ENCODE peak calls at places on chromosome X, in nine cellular contexts. R is CD4-positive, alpha-beta T cell; Q is dorsolateral prefrontal cortex; M is breast epithelium; C is brain microvascular endothelial cell; B is lung; I is upper lobe of left lung; G is mammary epithelial cell; T is hepatocyte. L is an unnamed sample.

GRCh38 chrX:130531066-130531465 is 129.3 kb downstream of the RBMX2 start:
- DNase-seq in R (no peak), Q (no peak), M (no peak), C (no peak), B (no peak), I (no peak), G (no peak), T (no peak), L (no peak)

GRCh38 chrX:15564981-15565579 is 35.7 kb downstream of the ACE2 start:
- DNase-seq in R (peak; percentile 0), Q (peak; percentile 49), M (peak; percentile 66), C (peak; percentile 48), B (peak; percentile 66), I (no peak), G (peak; percentile 80), T (peak; percentile 85), L (peak; percentile 34)

GRCh38 chrX:3638280-3638873 is 75.1 kb downstream of the PRKX start:
- DNase-seq in R (peak; percentile 16), Q (peak; percentile 48), M (no peak), C (peak; percentile 37), B (no peak), I (no peak), G (peak; percentile 20), T (peak; percentile 73), L (peak; percentile 20)

GRCh38 chrX:95076449-95076848 is 1402.4 kb downstream of the FAM133A start:
- DNase-seq in R (no peak), Q (no peak), M (no peak), C (peak; percentile 1), B (no peak), I (no peak), G (peak; percentile 27), T (peak; percentile 43), L (no peak)

GRCh38 chrX:130136497-130136896 is 26.2 kb upstream of the ELF4 start:
- DNase-seq in R (no peak), Q (no peak), M (no peak), C (no peak), B (no peak), I (no peak), G (no peak), T (no peak), L (no peak)

GRCh38 chrX:12657433-12657832 is 133.8 kb upstream of the PRPS2 start:
- DNase-seq in R (no peak), Q (no peak), M (no peak), C (no peak), B (no peak), I (no peak), G (no peak), T (no peak), L (no peak)

GRCh38 chrX:136586386-136586785 is 54.4 kb downstream of the VGLL1 start:
- DNase-seq in R (peak; percentile 43), Q (no peak), M (peak; percentile 50), C (no peak), B (no peak), I (no peak), G (peak; percentile 53), T (no peak), L (no peak)

GRCh38 chrX:21398424-21398823 is 24.2 kb downstream of the CNKSR2 start:
- DNase-seq in R (no peak), Q (no peak), M (no peak), C (no peak), B (no peak), I (no peak), G (no peak), T (no peak), L (no peak)

GRCh38 chrX:40207626-40208025 is 109.9 kb upstream of the BCOR start:
- DNase-seq in R (no peak), Q (no peak), M (no peak), C (peak; percentile 4), B (no peak), I (no peak), G (peak; percentile 25), T (no peak), L (no peak)

GRCh38 chrX:37813570-37813969 is 33.7 kb downstream of the CYBB start:
- DNase-seq in R (no peak), Q (no peak), M (no peak), C (no peak), B (no peak), I (no peak), G (no peak), T (no peak), L (no peak)

GRCh38 chrX:87160435-87161010 is 357.1 kb upstream of the KLHL4 start:
- DNase-seq in R (no peak), Q (no peak), M (no peak), C (no peak), B (no peak), I (no peak), G (no peak), T (no peak), L (no peak)

GRCh38 chrX:7730071-7730470 is 112.9 kb upstream of the VCX start:
- DNase-seq in R (no peak), Q (no peak), M (no peak), C (no peak), B (no peak), I (no peak), G (no peak), T (no peak), L (no peak)

GRCh38 chrX:104618106-104618895 is 52.3 kb downstream of the IL1RAPL2 start:
- DNase-seq in R (no peak), Q (no peak), M (no peak), C (no peak), B (no peak), I (no peak), G (peak; percentile 84), T (no peak), L (peak; percentile 9)

GRCh38 chrX:70172964-70173363 is 4.3 kb upstream of the DGAT2L6 start:
- DNase-seq in R (no peak), Q (no peak), M (no peak), C (no peak), B (no peak), I (no peak), G (no peak), T (no peak), L (no peak)

GRCh38 chrX:18428006-18428405 is 2.6 kb downstream of the CDKL5 start:
- DNase-seq in R (no peak), Q (no peak), M (no peak), C (no peak), B (no peak), I (no peak), G (peak; percentile 29), T (no peak), L (no peak)

GRCh38 chrX:35098419-35098818 is 155.8 kb downstream of the FAM47B start:
- DNase-seq in R (no peak), Q (no peak), M (no peak), C (no peak), B (no peak), I (no peak), G (no peak), T (no peak), L (no peak)
- TF ChIP-seq CTCF in R (no peak), Q (no peak), M (no peak), C (no peak), B (no peak), I (no peak), G (peak; percentile 38), T (no peak), L (no peak)

DNA sequence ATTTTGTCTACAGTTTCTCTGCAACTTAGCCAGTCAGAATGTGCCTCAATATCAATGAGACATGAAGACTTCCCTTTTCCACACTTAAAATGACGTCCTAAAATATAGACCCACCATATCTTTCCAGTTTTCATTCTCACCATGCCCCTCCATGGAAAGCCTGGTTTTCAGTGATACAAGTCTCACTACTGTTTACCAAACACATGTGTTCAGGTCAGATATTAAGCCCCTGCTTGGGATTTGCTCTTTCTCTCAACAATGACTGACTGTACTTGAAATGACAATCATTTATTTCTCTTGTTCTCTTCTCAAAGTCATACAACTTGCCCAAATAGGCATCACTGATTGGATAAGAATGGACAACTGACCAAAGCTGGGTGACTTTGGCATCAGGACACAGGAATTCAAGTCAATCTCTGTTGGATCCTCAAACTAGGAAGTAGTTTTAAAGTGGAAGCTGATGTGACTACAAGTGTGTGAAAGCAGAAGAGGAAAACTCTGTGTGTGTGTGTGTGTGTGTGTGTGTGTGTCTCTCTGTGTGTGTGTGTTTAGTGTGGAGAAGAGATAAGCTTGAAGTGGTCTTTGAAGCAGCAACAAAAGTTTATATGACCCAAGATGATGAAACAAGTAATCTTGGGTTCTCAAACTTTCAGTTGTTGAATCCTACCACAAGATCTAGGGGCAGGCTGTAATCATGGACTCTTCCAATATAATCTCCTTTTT is 217.4 kb upstream of the FGF13 start:
- DNase-seq in R (no peak), Q (no peak), M (no peak), C (no peak), B (no peak), I (no peak), G (no peak), T (no peak), L (no peak)
- H3K27ac ChIP-seq in R (no peak overlapping the region), Q (no peak overlapping the region), M (no peak overlapping the region), C (no peak overlapping the region), B (no peak overlapping the region), I (no peak overlapping the region), G (no peak overlapping the region), T (no peak overlapping the region), L (no peak overlapping the region)

DNA sequence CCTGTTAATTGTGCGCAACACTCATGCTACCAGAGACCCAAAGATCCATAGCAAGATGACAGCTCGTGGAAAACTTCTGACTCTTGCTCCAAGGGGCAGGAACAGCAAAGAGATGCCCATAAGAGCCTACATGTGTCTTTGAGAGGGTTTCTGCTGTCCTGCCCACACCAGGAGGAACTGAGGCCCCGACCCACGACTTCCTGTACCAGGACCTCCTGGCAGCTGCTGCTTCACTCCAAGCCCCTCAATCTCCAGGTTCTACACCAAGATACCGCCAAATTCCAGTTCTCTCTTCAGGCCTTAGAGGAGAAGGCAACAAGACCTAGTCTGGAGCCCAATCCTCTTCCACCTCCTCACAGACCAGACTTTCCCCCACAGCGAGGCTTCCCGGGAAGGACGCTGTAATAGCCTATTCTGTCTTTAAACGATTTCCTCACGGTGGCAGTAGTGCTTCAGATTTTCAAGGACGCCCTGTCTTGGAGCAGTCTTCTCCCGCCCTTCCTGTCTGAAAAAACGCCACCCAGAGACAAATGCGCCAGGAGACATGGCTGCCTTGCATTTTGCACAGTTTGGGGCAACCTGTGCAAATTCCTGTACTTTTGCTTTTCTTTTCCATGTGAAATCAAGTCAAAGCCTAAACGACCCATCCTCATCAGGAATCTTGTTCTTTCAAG is 230.2 kb upstream of the STK26 start:
- DNase-seq in R (peak; percentile 78), Q (peak; percentile 83), M (peak; percentile 91), C (peak; percentile 87), B (peak; percentile 92), I (no peak), G (peak; percentile 84), T (no peak), L (peak; percentile 16)
- TF ChIP-seq CTCF in R (no peak), Q (peak; percentile 68), M (peak; percentile 75), C (peak; percentile 60), B (peak; percentile 46), I (peak; percentile 65), G (peak; percentile 57), T (no peak), L (no peak)

DNA sequence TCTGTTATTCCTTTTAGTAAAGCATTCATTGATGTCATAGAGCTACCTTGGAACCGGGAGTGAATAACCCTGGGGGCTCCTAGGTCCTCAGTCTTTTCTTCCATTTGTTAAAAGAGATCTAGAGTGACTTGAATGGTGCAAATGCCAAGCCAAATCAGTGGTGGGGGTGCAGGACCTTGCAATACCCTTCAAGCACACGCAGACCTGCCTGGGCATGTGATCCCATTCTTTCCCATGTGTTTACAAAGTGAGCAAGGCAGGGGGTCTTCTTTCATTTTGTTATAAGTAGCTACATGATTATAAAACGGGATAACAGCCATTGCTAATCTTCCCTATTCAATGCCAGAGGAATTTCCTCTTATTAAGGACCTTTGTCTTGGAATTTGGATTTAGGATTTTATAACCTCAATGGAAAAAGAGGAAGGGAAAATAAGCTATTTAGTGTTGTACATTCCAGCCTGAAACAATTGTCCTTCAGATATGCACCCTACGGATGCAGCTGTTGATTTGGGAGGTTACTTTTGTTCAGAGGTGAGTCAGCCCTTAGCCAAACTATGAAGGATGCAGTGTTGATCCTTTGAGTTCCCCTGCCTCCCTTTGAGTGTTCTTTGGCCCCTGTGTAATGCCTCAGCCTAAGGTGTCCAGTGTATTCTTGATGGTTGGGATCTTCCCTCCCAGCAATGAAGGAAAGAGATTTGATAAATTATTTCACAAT is 623.8 kb upstream of the HTR2C start:
- DNase-seq in R (no peak), Q (no peak), M (no peak), C (no peak), B (no peak), I (no peak), G (no peak), T (no peak), L (no peak)
- H3K27ac ChIP-seq in R (no peak overlapping the region), Q (no peak overlapping the region), M (no peak overlapping the region), C (no peak overlapping the region), B (no peak overlapping the region), I (no peak overlapping the region), G (no peak overlapping the region), T (no peak overlapping the region), L (no peak overlapping the region)

L was measured in RWPE1.